ENCODE peak calls at places on chromosomes 11 and 22, in eight cellular contexts. D is HCT116; F is CD4-positive, alpha-beta T cell; K is stimulated activated CD4-positive, alpha-beta T cell treated with anti-CD3 and anti-CD28 coated beads, Interleukin-4, amount 100 ng/mL, for 4 hours; O is smooth muscle cell of the brain vasculature; X is activated CD4-positive, alpha-beta T cell treated with anti-CD3 and anti-CD28 coated beads, Interleukin-2, amount 50 U/mL, for 24 hours; J is occipital lobe; I is caudate nucleus. Z is an unnamed sample.

GRCh38 chr22:20000246-20001081 is 16.2 kb downstream of the ARVCF start:
- DNase-seq in D (no peak), F (no peak), K (no peak), O (no peak), X (no peak), J (no peak), I (peak), Z (peak)

GRCh38 chr22:42700355-42700754 is 20.3 kb downstream of the A4GALT start:
- DNase-seq in D (no peak), F (no peak), K (no peak), O (no peak), X (no peak), J (no peak), I (no peak), Z (no peak)

GRCh38 chr11:8832571-8833260 is 78.3 kb upstream of the AKIP1 start:
- DNase-seq in D (no peak), F (no peak), K (no peak), O (no peak), X (no peak), J (no peak), I (no peak), Z (no peak)

GRCh38 chr11:121559812-121560211 is 107.0 kb upstream of the SORL1-AS1 start:
- DNase-seq in D (no peak), F (no peak), K (no peak), O (no peak), X (no peak), J (no peak), I (no peak), Z (no peak)

GRCh38 chr22:46934746-46935491 is 172.5 kb downstream of the TBC1D22A start:
- DNase-seq in D (peak), F (no peak), K (no peak), O (peak), X (no peak), J (no peak), I (no peak), Z (no peak)

GRCh38 chr11:115301029-115301428 is 203.2 kb downstream of the CADM1 start:
- DNase-seq in D (no peak), F (no peak), K (no peak), O (no peak), X (no peak), J (no peak), I (no peak), Z (no peak)

GRCh38 chr22:17865183-17866055 is 91.2 kb upstream of the BID start:
- DNase-seq in D (no peak), F (no peak), K (no peak), O (no peak), X (no peak), J (no peak), I (no peak), Z (no peak)

GRCh38 chr11:2093575-2094353 is 45.4 kb downstream of the IGF2 start:
- DNase-seq in D (no peak), F (peak), K (no peak), O (no peak), X (no peak), J (no peak), I (no peak), Z (no peak)

GRCh38 chr11:111631666-111632039 is 29.4 kb downstream of the SIK2 start:
- DNase-seq in D (no peak), F (no peak), K (no peak), O (no peak), X (no peak), J (no peak), I (no peak), Z (no peak)

GRCh38 chr22:42270178-42270511 is 308 bp downstream of the TCF20 start:
- DNase-seq in D (peak), F (peak), K (no peak), O (no peak), X (no peak), J (no peak), I (peak), Z (no peak)

GRCh38 chr11:122414406-122415018 is 241.0 kb upstream of the UBASH3B start:
- DNase-seq in D (no peak), F (no peak), K (no peak), O (no peak), X (no peak), J (no peak), I (no peak), Z (no peak)

GRCh38 chr22:42468841-42469240 is 36.6 kb upstream of the NFAM1 start:
- DNase-seq in D (no peak), F (no peak), K (no peak), O (no peak), X (no peak), J (no peak), I (no peak), Z (no peak)

GRCh38 chr22:41001722-41002122 is 50.5 kb downstream of the RBX1 start:
- DNase-seq in D (no peak), F (no peak), K (no peak), O (no peak), X (no peak), J (no peak), I (no peak), Z (no peak)

GRCh38 chr11:43825217-43825816 is 55.3 kb upstream of the ALKBH3 start:
- DNase-seq in D (peak), F (no peak), K (no peak), O (no peak), X (peak), J (no peak), I (no peak), Z (no peak)

GRCh38 chr11:33930317-33931021 is 38.6 kb upstream of the LMO2 start:
- DNase-seq in D (no peak), F (no peak), K (no peak), O (no peak), X (no peak), J (no peak), I (no peak), Z (peak)

GRCh38 chr11:120203626-120204025 is 7.2 kb upstream of the OAF start:
- DNase-seq in D (no peak), F (no peak), K (no peak), O (no peak), X (no peak), J (no peak), I (no peak), Z (no peak)

GRCh38 chr11:7657306-7658025 is 15.8 kb downstream of the CYB5R2 start:
- DNase-seq in D (peak), F (no peak), K (no peak), O (no peak), X (no peak), J (peak), I (peak), Z (peak)

GRCh38 chr11:47317078-47317828 is 35.2 kb downstream of the MYBPC3 start:
- DNase-seq in D (no peak), F (no peak), K (no peak), O (no peak), X (no peak), J (no peak), I (no peak), Z (no peak)

GRCh38 chr11:442611-443081 is 835 bp upstream of the ANO9 start:
- DNase-seq in D (no peak), F (no peak), K (no peak), O (no peak), X (no peak), J (no peak), I (no peak), Z (no peak)

GRCh38 chr11:64123102-64123434 is 42.8 kb downstream of the MACROD1 start:
- DNase-seq in D (no peak), F (no peak), K (no peak), O (no peak), X (no peak), J (no peak), I (no peak), Z (no peak)

GRCh38 chr22:44505796-44506354 is 7.8 kb upstream of the RTL6 start:
- DNase-seq in D (no peak), F (no peak), K (no peak), O (no peak), X (no peak), J (no peak), I (no peak), Z (no peak)

GRCh38 chr11:64810891-64811272 is 531 bp upstream of the MEN1 start:
- DNase-seq in D (no peak), F (peak), K (no peak), O (no peak), X (no peak), J (no peak), I (no peak), Z (no peak)

GRCh38 chr11:73978576-73979086 is 4.0 kb downstream of the UCP2 start:
- DNase-seq in D (no peak), F (no peak), K (no peak), O (no peak), X (no peak), J (no peak), I (no peak), Z (no peak)

GRCh38 chr11:128392259-128392658 is 195.1 kb downstream of the ETS1 start:
- DNase-seq in D (no peak), F (no peak), K (no peak), O (no peak), X (no peak), J (no peak), I (no peak), Z (no peak)

GRCh38 chr11:47067401-47067800 is 109.3 kb downstream of the ARFGAP2 start:
- DNase-seq in D (no peak), F (no peak), K (no peak), O (no peak), X (no peak), J (no peak), I (no peak), Z (no peak)

GRCh38 chr11:83914995-83915394 is 628.8 kb upstream of the CCDC90B start:
- DNase-seq in D (no peak), F (no peak), K (no peak), O (no peak), X (no peak), J (no peak), I (no peak), Z (no peak)

GRCh38 chr11:84543367-84544159 is 1083.6 kb downstream of the DLG2 start:
- DNase-seq in D (no peak), F (no peak), K (no peak), O (no peak), X (no peak), J (no peak), I (no peak), Z (no peak)

GRCh38 chr11:83056204-83056603 is 15.5 kb downstream of the RAB30 start:
- DNase-seq in D (no peak), F (no peak), K (no peak), O (no peak), X (no peak), J (no peak), I (no peak), Z (no peak)

GRCh38 chr11:121291896-121292502 is 572 bp upstream of the SC5D start:
- DNase-seq in D (no peak), F (no peak), K (no peak), O (no peak), X (no peak), J (no peak), I (peak), Z (peak)

GRCh38 chr11:3867209-3868071 is 12.0 kb downstream of the STIM1 start:
- DNase-seq in D (no peak), F (no peak), K (no peak), O (no peak), X (no peak), J (no peak), I (no peak), Z (no peak)

GRCh38 chr11:12232160-12232559 is 121.8 kb downstream of the MICAL2 start:
- DNase-seq in D (no peak), F (no peak), K (no peak), O (no peak), X (no peak), J (no peak), I (no peak), Z (no peak)

GRCh38 chr11:83691387-83692088 is 405.4 kb upstream of the CCDC90B start:
- DNase-seq in D (no peak), F (no peak), K (no peak), O (no peak), X (no peak), J (no peak), I (no peak), Z (peak)

GRCh38 chr11:100719809-100720221 is 32.7 kb downstream of the ARHGAP42 start:
- DNase-seq in D (peak), F (no peak), K (no peak), O (peak), X (no peak), J (peak), I (no peak), Z (peak)

GRCh38 chr22:22534604-22535415 is 14.7 kb upstream of the ZNF280A start:
- DNase-seq in D (no peak), F (no peak), K (no peak), O (no peak), X (no peak), J (no peak), I (no peak), Z (no peak)

GRCh38 chr11:65555693-65556231 is 2.4 kb downstream of the LTBP3 start:
- DNase-seq in D (peak), F (no peak), K (no peak), O (no peak), X (no peak), J (no peak), I (no peak), Z (no peak)

GRCh38 chr11:45852712-45853101 is 5.4 kb downstream of the CRY2 start:
- DNase-seq in D (no peak), F (no peak), K (no peak), O (no peak), X (no peak), J (no peak), I (no peak), Z (no peak)

GRCh38 chr11:2097356-2097997 is 41.7 kb downstream of the IGF2 start:
- DNase-seq in D (no peak), F (no peak), K (no peak), O (peak), X (no peak), J (no peak), I (no peak), Z (no peak)